ENCODE peak calls at places on chromosomes 6 and 20, in four cellular contexts. I is GM12878, N is H1, D is HepG2. T is an unnamed sample.

GRCh38 chr6:79127660-79128059 is 49.6 kb upstream of the PHIP start:
- DNase-seq in I (no peak), D (peak; percentile 13), N (no peak), T (no peak)

GRCh38 chr20:25984933-25985332 is 288.3 kb upstream of the ZNF337 start:
- DNase-seq in N (no peak), I (no peak), D (no peak), T (peak; percentile 10)

GRCh38 chr6:110944681-110945151 is 13.8 kb upstream of the GTF3C6 start:
- DNase-seq in N (no peak), I (peak; percentile 94), D (peak; percentile 9), T (peak; percentile 33)

GRCh38 chr20:59074456-59074855 is 31.9 kb upstream of the PRELID3B start:
- DNase-seq in N (no peak), D (no peak), I (no peak), T (no peak)

GRCh38 chr20:34096699-34097420 is 15.2 kb downstream of the EIF2S2 start:
- DNase-seq in D (no peak), I (no peak), N (no peak), T (no peak)

GRCh38 chr20:49656304-49656703 is 57.4 kb downstream of the B4GALT5 start:
- DNase-seq in D (no peak), N (no peak), I (no peak), T (no peak)

GRCh38 chr6:70398783-70399730 is 14.3 kb upstream of the FAM135A start:
- DNase-seq in D (peak; percentile 96), N (no peak), I (no peak), T (peak; percentile 53)

GRCh38 chr20:45052698-45053440 is 48.1 kb downstream of the KCNS1 start:
- DNase-seq in N (no peak), D (no peak), I (peak; percentile 55), T (no peak)

GRCh38 chr6:105591053-105591452 is 188.2 kb upstream of the PREP start:
- DNase-seq in I (peak; percentile 79), D (no peak), N (no peak), T (no peak)

GRCh38 chr6:31740397-31741223 is 805 bp downstream of the MSH5 start:
- DNase-seq in D (no peak), I (no peak), N (no peak), T (no peak)

GRCh38 chr6:143490244-143490643 is 21.3 kb downstream of the FUCA2 start:
- DNase-seq in I (no peak), N (no peak), D (no peak), T (no peak)

GRCh38 chr20:34952676-34953075 is 2.9 kb downstream of the GSS start:
- DNase-seq in N (no peak), I (no peak), D (no peak), T (no peak)

GRCh38 chr6:52498538-52499017 is 78.3 kb downstream of the TRAM2 start:
- DNase-seq in I (peak; percentile 74), D (no peak), N (no peak), T (no peak)

GRCh38 chr20:17912916-17913315 is 55.7 kb downstream of the SNX5 start:
- DNase-seq in N (no peak), I (no peak), D (no peak), T (no peak)

GRCh38 chr6:55853008-55854001 is 22.1 kb downstream of the BMP5 start:
- DNase-seq in D (no peak), I (no peak), N (no peak), T (no peak)

GRCh38 chr6:33694401-33694931 is 17.0 kb downstream of the UQCC2 start:
- DNase-seq in N (no peak), D (no peak), I (no peak), T (peak; percentile 56)

GRCh38 chr6:139014945-139015344 is 13.6 kb upstream of the ABRACL start:
- DNase-seq in D (no peak), N (no peak), I (no peak), T (no peak)

GRCh38 chr6:167209577-167209975 is 51.8 kb upstream of the GPR31 start:
- DNase-seq in N (no peak), I (no peak), D (no peak), T (no peak)

GRCh38 chr6:139376604-139377218 is 2.3 kb upstream of the CITED2 start:
- DNase-seq in I (no peak), D (peak; percentile 48), N (no peak), T (no peak)

GRCh38 chr6:138972226-138972665 is 15.8 kb downstream of the REPS1 start:
- DNase-seq in N (no peak), D (no peak), I (no peak), T (no peak)

GRCh38 chr6:7528565-7528964 is 12.9 kb upstream of the DSP start:
- DNase-seq in N (no peak), I (no peak), D (no peak), T (no peak)

GRCh38 chr6:158518196-158519127 is 41.4 kb upstream of the TMEM181 start:
- DNase-seq in N (no peak), I (peak; percentile 71), D (peak; percentile 55), T (peak; percentile 57)

GRCh38 chr6:94956910-94957309 is 620.4 kb upstream of the MANEA start:
- DNase-seq in N (no peak), D (no peak), I (no peak), T (no peak)

GRCh38 chr6:96234476-96234875 is 218.7 kb downstream of the FUT9 start:
- DNase-seq in D (no peak), N (no peak), I (no peak), T (no peak)

GRCh38 chr6:7727150-7727950 is 1.5 kb downstream of the BMP6 start:
- DNase-seq in N (no peak), D (no peak), I (no peak), T (no peak)

GRCh38 chr6:134651519-134651918 is 298.4 kb downstream of the ALDH8A1 start:
- DNase-seq in N (no peak), I (no peak), D (no peak), T (no peak)

GRCh38 chr20:38021373-38021772 is 11.9 kb downstream of the TTI1 start:
- DNase-seq in I (no peak), N (no peak), D (peak; percentile 24), T (no peak)

GRCh38 chr6:163579111-163579879 is 164.8 kb downstream of the QKI start:
- DNase-seq in D (no peak), I (no peak), N (no peak), T (peak; percentile 26)

DNA sequence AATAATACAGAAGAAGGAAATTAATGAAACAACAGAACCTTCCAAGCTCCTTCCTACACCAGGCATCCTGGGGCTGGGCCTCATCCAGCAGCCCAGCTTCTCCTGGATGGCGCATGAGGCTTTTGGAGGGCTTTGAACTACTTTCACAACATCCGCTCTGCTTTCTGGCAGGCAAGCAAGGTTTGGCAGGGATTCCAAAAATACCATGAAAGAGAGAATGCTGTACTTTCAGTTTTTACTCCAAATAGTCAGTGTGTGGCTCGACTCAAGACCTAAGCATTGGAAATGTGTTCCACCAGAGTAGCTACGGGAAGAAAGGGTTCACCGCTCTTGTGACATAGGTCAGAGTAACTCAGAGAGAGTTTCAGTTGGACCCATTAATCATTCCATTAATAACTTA is 125.4 kb downstream of the OPRM1 start:
- DNase-seq in N (no peak), D (no peak), I (no peak), T (no peak)
- TF ChIP-seq CBX5 in N (no peak), D (no peak), I (no peak), T (no peak)

GRCh38 chr6:127939442-127940066 is 38.7 kb upstream of the THEMIS start:
- DNase-seq in N (no peak), D (no peak), I (no peak), T (no peak)
- TF ChIP-seq CBX5 in N (no peak), D (no peak), I (no peak), T (no peak)

GRCh38 chr20:24972341-24972740 is 20.2 kb downstream of the APMAP start:
- DNase-seq in I (no peak), D (no peak), N (no peak), T (no peak)
- TF ChIP-seq CBX5 in I (no peak), D (no peak), N (no peak), T (no peak)

GRCh38 chr20:62616728-62617621 is 25.3 kb upstream of the SLCO4A1 start:
- DNase-seq in N (no peak), I (no peak), D (peak; percentile 71), T (peak; percentile 87)
- TF ChIP-seq CBX5 in N (no peak), I (no peak), D (no peak), T (no peak)

DNA sequence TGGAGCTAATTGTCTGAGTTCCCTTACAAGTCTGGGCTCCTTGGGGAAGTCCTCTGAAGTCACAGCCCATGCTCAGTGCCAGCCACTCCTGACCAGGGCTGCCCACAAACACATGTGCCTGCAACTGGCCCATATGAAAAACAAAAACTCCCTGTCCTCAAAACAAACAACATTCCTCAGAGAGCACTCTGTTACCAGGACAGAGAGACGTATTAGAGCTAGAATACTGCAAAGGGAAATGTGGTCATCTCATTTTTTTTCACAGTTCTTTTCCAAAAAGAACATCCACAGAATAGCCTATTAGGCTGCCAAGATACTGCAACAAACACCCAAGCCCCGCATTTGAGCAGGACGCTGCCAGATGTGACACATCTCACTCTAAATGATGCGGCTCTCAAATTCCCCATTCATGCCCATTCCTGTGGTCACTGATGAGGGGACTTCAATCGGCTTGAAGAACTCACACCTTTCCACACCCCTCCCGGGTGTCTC is 71.1 kb downstream of the SLC22A23 start:
- DNase-seq in D (no peak), N (no peak), I (no peak), T (no peak)
- TF ChIP-seq CBX5 in D (no peak), N (no peak), I (no peak), T (no peak)

DNA sequence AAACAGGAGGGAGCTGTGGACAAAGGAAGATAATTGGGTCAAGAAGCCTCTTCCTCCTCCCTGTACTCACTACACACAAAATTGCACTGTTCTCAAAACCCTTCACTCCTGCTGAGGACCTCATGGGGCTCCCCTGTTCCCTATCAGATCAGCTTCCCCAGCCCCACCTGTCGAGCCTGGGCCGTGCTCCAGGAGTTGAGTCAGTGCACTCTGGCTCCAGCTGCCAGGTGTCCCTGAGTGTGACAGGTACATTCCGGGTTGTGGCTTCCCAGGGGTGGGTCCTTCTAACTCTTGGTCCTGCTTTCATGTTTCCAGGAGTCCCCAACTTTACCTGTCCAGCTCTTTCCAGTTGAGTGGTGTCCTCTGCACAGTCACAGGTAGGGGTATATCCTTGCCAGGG is 8.4 kb downstream of the RAB5IF start:
- DNase-seq in N (no peak), D (no peak), I (no peak), T (no peak)
- TF ChIP-seq CBX5 in N (no peak), D (no peak), I (no peak), T (no peak)

DNA sequence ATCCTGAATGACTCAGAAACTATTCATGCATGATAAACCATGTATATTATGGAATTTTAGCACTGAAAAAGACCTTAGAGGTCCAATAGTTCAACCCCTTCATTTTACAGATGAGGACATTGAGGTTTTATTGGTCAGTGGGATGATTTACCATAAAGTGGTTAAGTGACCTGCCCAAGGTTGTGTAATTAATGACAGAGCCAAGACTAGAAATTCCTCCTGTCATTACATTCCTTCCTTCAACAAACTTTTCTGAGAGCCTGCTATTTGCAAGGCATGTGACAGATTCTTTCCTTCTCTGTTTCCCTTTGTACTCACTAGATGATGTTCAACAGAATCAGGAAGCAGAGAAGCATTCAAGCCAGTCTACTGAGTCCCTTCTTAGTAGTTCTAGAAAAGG is 170.7 kb upstream of the KCNK16 start:
- DNase-seq in N (no peak), D (no peak), I (no peak), T (no peak)
- TF ChIP-seq CBX5 in N (no peak), D (no peak), I (no peak), T (no peak)

GRCh38 chr6:155185544-155185943 is 78.3 kb upstream of the CLDN20 start:
- DNase-seq in I (no peak), N (no peak), D (no peak), T (no peak)
- TF ChIP-seq CBX5 in I (no peak), N (no peak), D (no peak), T (no peak)